ENCODE peak calls at places on chromosomes 1 and 21, in six cellular contexts. V, U, L, J, C and P are unnamed samples.

GRCh38 chr1:157377216-157377821 is 175.0 kb downstream of the FCRL5 start:
- DNase-seq in V (no peak), U (peak), L (peak), J (no peak), C (peak), P (peak)

GRCh38 chr21:34526236-34526617 is 14.2 kb upstream of the KCNE1 start:
- DNase-seq in V (no peak), U (no peak), L (peak), J (no peak), C (no peak), P (no peak)

GRCh38 chr1:12088607-12089006 is 25.5 kb downstream of the TNFRSF8 start:
- DNase-seq in V (peak), U (no peak), L (no peak), J (no peak), C (no peak), P (no peak)

GRCh38 chr1:247528812-247529474 is 7.3 kb downstream of the OR2C3 start:
- DNase-seq in V (no peak), U (no peak), L (no peak), J (no peak), C (no peak), P (no peak)

GRCh38 chr1:63601061-63601460 is 7.8 kb downstream of the PGM1 start:
- DNase-seq in V (no peak), U (no peak), L (no peak), J (no peak), C (no peak), P (no peak)

GRCh38 chr21:44498965-44499560 is 40.9 kb downstream of the KRTAP10-1 start:
- DNase-seq in V (no peak), U (no peak), L (no peak), J (no peak), C (peak), P (no peak)

GRCh38 chr1:168972225-168972624 is 134.3 kb upstream of the ATP1B1 start:
- DNase-seq in V (no peak), U (no peak), L (no peak), J (no peak), C (no peak), P (no peak)

GRCh38 chr21:45846373-45847160 is 135.0 kb upstream of the COL6A1 start:
- DNase-seq in V (no peak), U (no peak), L (peak), J (no peak), C (no peak), P (no peak)

GRCh38 chr1:70487910-70488665 is 77.0 kb downstream of the CTH start:
- DNase-seq in V (no peak), U (peak), L (peak), J (no peak), C (no peak), P (peak)

GRCh38 chr1:216450252-216450651 is 27.0 kb upstream of the USH2A start:
- DNase-seq in V (no peak), U (no peak), L (no peak), J (no peak), C (no peak), P (no peak)

GRCh38 chr1:172203135-172203823 is 217.2 kb upstream of the C1orf105 start:
- DNase-seq in V (no peak), U (peak), L (no peak), J (no peak), C (no peak), P (no peak)

GRCh38 chr1:225042263-225042662 is 112.8 kb downstream of the DNAH14 start:
- DNase-seq in V (no peak), U (no peak), L (no peak), J (no peak), C (no peak), P (no peak)

GRCh38 chr1:165641276-165641987 is 10.4 kb downstream of the MGST3 start:
- DNase-seq in V (no peak), U (no peak), L (no peak), J (no peak), C (no peak), P (no peak)

GRCh38 chr1:8232036-8232757 is 85.7 kb upstream of the SLC45A1 start:
- DNase-seq in V (no peak), U (no peak), L (no peak), J (no peak), C (no peak), P (no peak)

GRCh38 chr1:84390231-84390630 is 8.1 kb upstream of the DNASE2B start:
- DNase-seq in V (no peak), U (no peak), L (no peak), J (no peak), C (no peak), P (no peak)

GRCh38 chr1:171913385-171913784 is 72.1 kb downstream of the DNM3 start:
- DNase-seq in V (peak), U (no peak), L (no peak), J (no peak), C (no peak), P (no peak)

GRCh38 chr1:54998100-54998499 is 633 bp upstream of the BSND start:
- DNase-seq in V (no peak), U (no peak), L (no peak), J (no peak), C (no peak), P (no peak)

GRCh38 chr1:217562229-217562878 is 68.5 kb downstream of the GPATCH2 start:
- DNase-seq in V (no peak), U (no peak), L (peak), J (no peak), C (no peak), P (peak)

GRCh38 chr1:2968471-2968881 is 52.8 kb upstream of the ACTRT2 start:
- DNase-seq in V (no peak), U (no peak), L (no peak), J (no peak), C (no peak), P (no peak)

GRCh38 chr1:209190591-209191241 is 392.8 kb upstream of the CAMK1G start:
- DNase-seq in V (peak), U (peak), L (peak), J (no peak), C (peak), P (peak)

GRCh38 chr1:39960461-39960958 is 5.6 kb downstream of the MFSD2A start:
- DNase-seq in V (no peak), U (no peak), L (no peak), J (no peak), C (peak), P (no peak)

GRCh38 chr1:218658899-218659298 is 313.8 kb downstream of the TGFB2 start:
- DNase-seq in V (no peak), U (no peak), L (peak), J (no peak), C (no peak), P (peak)

GRCh38 chr1:208149776-208150514 is 94.2 kb downstream of the PLXNA2 start:
- DNase-seq in V (peak), U (peak), L (no peak), J (no peak), C (no peak), P (no peak)

GRCh38 chr1:58155418-58156123 is 391.0 kb downstream of the OMA1 start:
- DNase-seq in V (peak), U (peak), L (no peak), J (no peak), C (no peak), P (no peak)

GRCh38 chr1:21490774-21491482 is 18.3 kb upstream of the ALPL start:
- DNase-seq in V (no peak), U (no peak), L (peak), J (no peak), C (peak), P (peak)